ENCODE peak calls at places on chromosome 9, in four cellular contexts. J is MV-4-11; M is germinal center; Z is activated CD4-positive, alpha-beta T cell treated with anti-CD3 and anti-CD28 coated beads, Interleukin-2, amount 50 U/mL, for 48 hours. Y is an unnamed sample.

GRCh38 chr9:23451802-23452418 is 374.1 kb downstream of the ELAVL2 start:
- DNase-seq in M (no peak), J (no peak), Z (no peak), Y (no peak)

GRCh38 chr9:136659861-136660784 is 2.6 kb upstream of the EGFL7 start:
- DNase-seq in M (no peak), J (no peak), Z (no peak), Y (no peak)

GRCh38 chr9:131020862-131021261 is 11.9 kb downstream of the LAMC3 start:
- DNase-seq in M (no peak), J (peak; percentile 17), Z (no peak), Y (no peak)

GRCh38 chr9:135189497-135189896 is 102.0 kb downstream of the OLFM1 start:
- DNase-seq in Z (no peak), J (no peak), M (no peak), Y (no peak)

GRCh38 chr9:131732061-131732526 is 7.8 kb downstream of the RAPGEF1 start:
- DNase-seq in Z (no peak), M (no peak), J (no peak), Y (no peak)

GRCh38 chr9:136886610-136887597 is 588 bp downstream of the TRAF2 start:
- DNase-seq in Z (peak; percentile 49), J (no peak), M (peak; percentile 87), Y (no peak)

GRCh38 chr9:109520475-109521132 is 22.5 kb upstream of the PTPN3 start:
- DNase-seq in Z (peak; percentile 48), J (peak; percentile 49), M (peak; percentile 55), Y (no peak)

GRCh38 chr9:69674741-69675438 is 2.7 kb upstream of the APBA1 start:
- DNase-seq in Z (no peak), J (no peak), M (no peak), Y (no peak)

GRCh38 chr9:76181020-76181641 is 213.1 kb downstream of the RFK start:
- DNase-seq in J (peak; percentile 73), Z (no peak), M (no peak), Y (no peak)

GRCh38 chr9:88971131-88971960 is 19.9 kb upstream of the S1PR3 start:
- DNase-seq in M (no peak), Z (no peak), J (no peak), Y (no peak)

GRCh38 chr9:37903581-37903830 is 421 bp downstream of the SLC25A51 start:
- DNase-seq in J (peak; percentile 36), Z (peak; percentile 67), M (no peak), Y (no peak)

GRCh38 chr9:119088002-119088401 is 281.2 kb downstream of the BRINP1 start:
- DNase-seq in J (peak; percentile 0), M (no peak), Z (no peak), Y (no peak)

GRCh38 chr9:34254966-34255825 is 73.9 kb downstream of the KIF24 start:
- DNase-seq in M (no peak), Z (no peak), J (no peak), Y (no peak)

GRCh38 chr9:130073373-130073772 is 19.7 kb downstream of the GPR107 start:
- DNase-seq in J (no peak), Z (no peak), M (no peak), Y (no peak)

GRCh38 chr9:131818089-131818488 is 78.2 kb upstream of the RAPGEF1 start:
- DNase-seq in Z (no peak), J (no peak), M (no peak), Y (no peak)

GRCh38 chr9:124812401-124813016 is 35.6 kb downstream of the OLFML2A start:
- DNase-seq in Z (no peak), J (peak; percentile 55), M (no peak), Y (no peak)

GRCh38 chr9:26324787-26325186 is 567.8 kb downstream of the CAAP1 start:
- DNase-seq in Z (no peak), J (no peak), M (no peak), Y (no peak)

GRCh38 chr9:5450360-5451051 is at the start of gene CD274:
- DNase-seq in M (peak; percentile 58), Z (peak; percentile 87), J (peak; percentile 57), Y (peak; percentile 64)